ENCODE peak calls at places on chromosome 19, in seven cellular contexts. T is HCT116, E is WERI-Rb-1, B is aorta, D is IMR-90, J is AG04450, R is fibroblast of lung. H is an unnamed sample.

GRCh38 chr19:49200238-49200862 is 42.8 kb downstream of the TRPM4 start:
- DNase-seq in T (no peak), E (peak), J (no peak), R (no peak), D (no peak), B (no peak), H (no peak)

GRCh38 chr19:53982611-53983010 is 8.8 kb upstream of the CACNG6 start:
- DNase-seq in B (no peak), E (no peak), J (no peak), T (no peak), D (no peak), R (peak), H (no peak)

GRCh38 chr19:737591-738093 is 13.3 kb upstream of the MISP start:
- DNase-seq in B (no peak), D (peak), R (peak), T (no peak), J (no peak), E (peak), H (no peak)

GRCh38 chr19:14158276-14159023 is 22.1 kb upstream of the ASF1B start:
- DNase-seq in D (no peak), E (no peak), R (no peak), T (no peak), J (no peak), B (no peak), H (no peak)

GRCh38 chr19:20661150-20661819 is at the start of gene ZNF626:
- DNase-seq in R (peak), E (peak), B (peak), T (no peak), J (peak), D (peak), H (peak)

GRCh38 chr19:35407619-35408018 is 36.8 kb downstream of the GPR42 start:
- DNase-seq in E (no peak), J (no peak), R (no peak), T (no peak), B (no peak), D (no peak), H (no peak)

GRCh38 chr19:40191836-40192646 is 815 bp downstream of the MAP3K10 start:
- DNase-seq in T (no peak), D (peak), R (peak), B (no peak), E (peak), J (no peak), H (no peak)

GRCh38 chr19:40273469-40274360 is 11.4 kb downstream of the AKT2 start:
- DNase-seq in R (no peak), B (no peak), E (no peak), T (no peak), D (no peak), J (no peak), H (no peak)

GRCh38 chr19:4064551-4065260 is 2.0 kb downstream of the ZBTB7A start:
- DNase-seq in R (peak), J (no peak), T (no peak), B (peak), E (peak), D (no peak), H (no peak)

GRCh38 chr19:32928806-32929205 is 43.0 kb downstream of the CEP89 start:
- DNase-seq in D (peak), E (no peak), J (no peak), R (no peak), B (no peak), T (no peak), H (peak)

GRCh38 chr19:32936065-32936464 is 35.7 kb downstream of the CEP89 start:
- DNase-seq in B (no peak), J (no peak), D (no peak), R (no peak), E (no peak), T (no peak), H (no peak)

GRCh38 chr19:32935629-32936028 is 36.1 kb downstream of the CEP89 start:
- DNase-seq in R (no peak), J (no peak), D (no peak), E (no peak), T (no peak), B (no peak), H (no peak)

GRCh38 chr19:32933571-32933970 is 38.2 kb downstream of the CEP89 start:
- DNase-seq in B (no peak), J (no peak), D (no peak), T (no peak), E (no peak), R (no peak), H (no peak)

GRCh38 chr19:32930567-32930966 is 41.2 kb downstream of the CEP89 start:
- DNase-seq in R (no peak), D (no peak), J (no peak), T (no peak), B (no peak), E (no peak), H (no peak)
- H3K27ac ChIP-seq in R (no peak), D (no peak), J (no peak), T (no peak), B (no peak), E (no peak), H (no peak)

GRCh38 chr19:39131255-39131755 is 5.7 kb downstream of the PAK4 start:
- DNase-seq in R (peak), B (peak), J (no peak), E (no peak), D (peak), T (no peak), H (no peak)
- H3K27ac ChIP-seq in R (no peak), B (no peak), J (no peak), E (peak), D (no peak), T (no peak), H (no peak)

GRCh38 chr19:45567609-45568008 is 17.0 kb downstream of the OPA3 start:
- DNase-seq in B (no peak), T (no peak), E (no peak), J (no peak), D (no peak), R (no peak), H (no peak)
- H3K27ac ChIP-seq in B (no peak), T (no peak), E (no peak), J (no peak), D (no peak), R (no peak), H (peak)

DNA sequence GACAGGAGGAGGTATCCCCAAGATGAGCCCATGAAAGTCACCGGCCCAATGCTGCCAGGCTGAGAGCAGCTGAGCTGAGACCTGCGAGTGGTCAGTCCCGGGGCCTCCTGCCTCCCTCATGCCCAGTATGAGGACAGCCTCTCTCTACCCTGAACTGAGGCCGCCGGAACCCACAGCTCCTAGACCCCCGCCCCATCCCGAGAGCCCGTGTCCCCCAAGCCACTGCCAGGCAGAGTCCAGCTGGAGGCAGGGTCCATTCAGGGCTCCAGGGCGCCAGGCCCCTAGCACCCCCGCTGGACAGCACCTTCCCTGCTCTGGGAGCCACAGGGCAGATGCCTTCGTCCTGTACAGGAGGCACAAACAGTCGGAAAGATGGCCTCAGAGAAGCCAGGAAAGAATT is 38.7 kb downstream of the MLLT1 start:
- DNase-seq in B (peak), D (no peak), E (no peak), R (no peak), T (no peak), J (no peak), H (no peak)
- H3K27ac ChIP-seq in B (no peak), D (no peak), E (no peak), R (no peak), T (no peak), J (no peak), H (no peak)

GRCh38 chr19:50384685-50385535 is 763 bp downstream of the POLD1 start:
- DNase-seq in R (peak), B (no peak), E (no peak), T (no peak), J (no peak), D (peak), H (no peak)

GRCh38 chr19:50381881-50382729 is 2.0 kb upstream of the POLD1 start:
- DNase-seq in T (no peak), R (no peak), J (no peak), E (no peak), D (no peak), B (no peak), H (no peak)

GRCh38 chr19:50380767-50381166 is 3.4 kb upstream of the POLD1 start:
- DNase-seq in E (no peak), B (no peak), J (no peak), T (no peak), R (no peak), D (no peak), H (no peak)

GRCh38 chr19:50383852-50384684 is at the start of gene POLD1:
- DNase-seq in D (peak), B (peak), R (peak), J (peak), T (peak), E (peak), H (peak)

DNA sequence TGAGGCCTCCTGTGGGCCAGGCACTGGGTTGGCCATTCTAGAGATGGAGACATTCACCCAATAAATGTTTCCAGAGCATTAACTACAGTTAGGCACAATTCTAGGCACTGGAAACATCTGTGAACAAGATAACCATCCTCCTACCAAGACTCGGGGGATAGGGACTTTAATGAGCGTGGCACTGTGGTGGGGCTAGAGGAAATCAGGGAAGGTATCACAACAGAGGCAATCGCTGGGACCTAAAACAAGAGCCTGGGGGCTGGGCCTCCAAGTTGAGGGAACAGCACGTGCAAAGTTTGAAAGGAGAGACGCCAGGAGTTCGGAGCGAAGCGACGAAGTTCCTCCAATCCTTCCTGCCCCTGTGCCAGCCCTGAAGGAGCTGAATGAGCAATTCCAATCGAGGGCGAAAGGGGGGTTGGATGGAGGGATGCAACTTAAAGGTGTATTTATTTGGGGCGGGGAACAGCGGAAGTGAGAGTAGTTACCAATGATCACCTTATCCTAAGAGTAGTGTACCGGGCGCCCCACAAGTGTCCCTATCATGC is 768 bp upstream of the POLD1 start:
- DNase-seq in E (no peak), T (no peak), J (no peak), R (no peak), B (no peak), D (no peak), H (no peak)
- H3K27ac ChIP-seq in E (peak), T (peak), J (peak), R (peak), B (no peak), D (peak), H (peak)

GRCh38 chr19:46340051-46340659 is 6.7 kb upstream of the PPP5C start:
- DNase-seq in E (no peak), R (no peak), J (no peak), B (no peak), D (no peak), T (no peak), H (no peak)

GRCh38 chr19:46341937-46342336 is 5.0 kb upstream of the PPP5C start:
- DNase-seq in R (no peak), E (no peak), D (no peak), T (no peak), B (no peak), J (no peak), H (no peak)

GRCh38 chr19:46337487-46337886 is 9.4 kb upstream of the PPP5C start:
- DNase-seq in T (no peak), J (no peak), R (no peak), D (no peak), E (no peak), B (no peak), H (no peak)

GRCh38 chr19:46344363-46344762 is 2.5 kb upstream of the PPP5C start:
- DNase-seq in B (no peak), D (no peak), J (no peak), R (no peak), T (no peak), E (no peak), H (no peak)

GRCh38 chr19:46339491-46339890 is 7.4 kb upstream of the PPP5C start:
- DNase-seq in T (no peak), D (no peak), J (no peak), R (no peak), B (no peak), E (no peak), H (no peak)
- H3K27ac ChIP-seq in T (no peak), D (no peak), J (no peak), R (no peak), B (no peak), E (no peak), H (no peak)

DNA sequence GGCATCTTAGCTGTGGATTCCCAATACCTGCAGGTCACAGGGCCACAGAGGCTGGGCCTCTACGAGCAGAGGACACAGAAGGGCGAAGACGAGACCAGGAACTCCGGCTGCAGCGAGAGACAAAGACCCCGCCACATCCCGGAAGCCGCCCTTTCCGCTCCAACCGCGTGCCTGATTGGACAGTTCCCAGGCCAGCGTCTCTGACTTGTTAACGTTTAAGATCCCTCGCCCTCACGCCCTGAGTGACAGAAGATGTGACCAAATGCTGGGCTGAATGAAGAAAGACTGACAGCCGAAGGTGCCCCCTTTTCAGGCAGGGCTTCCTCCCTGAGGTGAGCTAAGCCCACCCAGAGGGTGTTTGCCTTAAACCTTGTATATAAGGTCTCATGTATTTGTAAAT is at the start of gene ZNF98:
- DNase-seq in T (no peak), E (no peak), D (no peak), B (peak), R (no peak), J (no peak), H (no peak)
- H3K27ac ChIP-seq in T (no peak), E (no peak), D (no peak), B (no peak), R (no peak), J (no peak), H (no peak)